ENCODE peak calls at places on chromosome 2, in nine cellular contexts. Q is keratinocyte, T is heart right ventricle, S is kidney, E is transverse colon, G is A549, V is IMR-90, U is WERI-Rb-1, A is Peyer's patch. I is an unnamed sample.

GRCh38 chr2:207616185-207616584 is 9.0 kb downstream of the METTL21A start:
- DNase-seq in Q (no peak), T (no peak), S (no peak), E (no peak), G (no peak), V (peak; percentile 80), U (no peak), A (no peak), I (peak; percentile 59)

GRCh38 chr2:71560286-71561011 is 107.1 kb downstream of the DYSF start:
- DNase-seq in Q (no peak), T (no peak), S (peak; percentile 54), E (no peak), G (no peak), V (no peak), U (no peak), A (no peak), I (no peak)

GRCh38 chr2:121293450-121294325 is 8.7 kb upstream of the TFCP2L1 start:
- DNase-seq in Q (no peak), T (peak; percentile 16), S (no peak), E (peak; percentile 90), G (no peak), V (no peak), U (no peak), A (peak; percentile 82), I (no peak)

GRCh38 chr2:191582355-191582754 is 95.6 kb upstream of the NABP1 start:
- DNase-seq in Q (peak; percentile 56), T (no peak), S (no peak), E (no peak), G (peak; percentile 12), V (peak; percentile 87), U (no peak), A (no peak), I (peak; percentile 77)

GRCh38 chr2:111134082-111134481 is 13.4 kb downstream of the BCL2L11 start:
- DNase-seq in Q (no peak), T (no peak), S (no peak), E (no peak), G (peak; percentile 15), V (no peak), U (no peak), A (no peak), I (no peak)

GRCh38 chr2:188142636-188143035 is 149.0 kb upstream of the GULP1 start:
- DNase-seq in Q (peak; percentile 21), T (no peak), S (no peak), E (no peak), G (no peak), V (peak; percentile 28), U (no peak), A (no peak), I (no peak)

GRCh38 chr2:12493031-12493513 is 223.7 kb upstream of the TRIB2 start:
- DNase-seq in Q (peak; percentile 48), T (peak; percentile 44), S (peak; percentile 45), E (no peak), G (no peak), V (peak; percentile 93), U (no peak), A (no peak), I (peak; percentile 92)

GRCh38 chr2:224042191-224042696 is 3.2 kb upstream of the SERPINE2 start:
- DNase-seq in Q (no peak), T (no peak), S (no peak), E (no peak), G (no peak), V (peak; percentile 38), U (no peak), A (no peak), I (no peak)

GRCh38 chr2:204109681-204110080 is 173.1 kb downstream of the ICOS start:
- DNase-seq in Q (no peak), T (no peak), S (no peak), E (no peak), G (no peak), V (no peak), U (no peak), A (no peak), I (no peak)

GRCh38 chr2:95391641-95392310 is 10.7 kb upstream of the FAHD2A start:
- DNase-seq in Q (no peak), T (no peak), S (no peak), E (no peak), G (no peak), V (no peak), U (no peak), A (peak; percentile 78), I (no peak)

GRCh38 chr2:58629720-58630119 is 388.6 kb upstream of the FANCL start:
- DNase-seq in Q (no peak), T (no peak), S (no peak), E (no peak), G (no peak), V (no peak), U (no peak), A (no peak), I (no peak)

GRCh38 chr2:161362568-161363166 is 53.4 kb upstream of the TBR1 start:
- DNase-seq in Q (no peak), T (no peak), S (no peak), E (no peak), G (no peak), V (no peak), U (no peak), A (no peak), I (no peak)

GRCh38 chr2:62524293-62524941 is 18.4 kb upstream of the TMEM17 start:
- DNase-seq in Q (no peak), T (no peak), S (no peak), E (no peak), G (no peak), V (no peak), U (no peak), A (no peak), I (no peak)

GRCh38 chr2:84849271-84849952 is 31.5 kb downstream of the TRABD2A start:
- DNase-seq in Q (no peak), T (no peak), S (no peak), E (no peak), G (no peak), V (peak; percentile 60), U (peak; percentile 15), A (no peak), I (no peak)

GRCh38 chr2:193963472-193964119 is 1693.4 kb upstream of the SLC39A10 start:
- DNase-seq in Q (no peak), T (no peak), S (no peak), E (no peak), G (no peak), V (no peak), U (peak; percentile 42), A (no peak), I (peak; percentile 15)

GRCh38 chr2:29189052-29189451 is 73.8 kb downstream of the CLIP4 start:
- DNase-seq in Q (no peak), T (no peak), S (no peak), E (no peak), G (no peak), V (no peak), U (no peak), A (no peak), I (no peak)
- H3K27ac ChIP-seq in Q (no peak overlapping the region), T (no peak overlapping the region), S (no peak overlapping the region), E (no peak overlapping the region), G (no peak overlapping the region), V (no peak overlapping the region), U (no peak overlapping the region), A (no peak overlapping the region), I (no peak overlapping the region)

GRCh38 chr2:176085861-176086771 is 2.4 kb upstream of the EVX2 start:
- DNase-seq in Q (no peak), T (peak; percentile 31), S (no peak), E (peak; percentile 49), G (no peak), V (peak; percentile 34), U (peak; percentile 67), A (peak; percentile 62), I (no peak)
- TF ChIP-seq CTCF in Q (peak; percentile 69), T (peak; percentile 62), S (peak; percentile 51), E (peak; percentile 39), G (peak; percentile 73), V (peak; percentile 60), U (peak; percentile 79), A (no peak), I (peak; percentile 64)

GRCh38 chr2:42906115-42906556 is 113.8 kb upstream of the HAAO start:
- DNase-seq in Q (no peak), T (no peak), S (no peak), E (no peak), G (no peak), V (no peak), U (no peak), A (no peak), I (no peak)

GRCh38 chr2:42904576-42904876 is 112.1 kb upstream of the HAAO start:
- DNase-seq in Q (no peak), T (no peak), S (no peak), E (no peak), G (no peak), V (no peak), U (no peak), A (no peak), I (no peak)

GRCh38 chr2:42902939-42903709 is 110.7 kb upstream of the HAAO start:
- DNase-seq in Q (no peak), T (no peak), S (no peak), E (no peak), G (no peak), V (no peak), U (no peak), A (no peak), I (no peak)

GRCh38 chr2:42905341-42906114 is 113.1 kb upstream of the HAAO start:
- DNase-seq in Q (no peak), T (peak; percentile 65), S (no peak), E (no peak), G (no peak), V (no peak), U (peak; percentile 21), A (no peak), I (no peak)

GRCh38 chr2:42903821-42904575 is 111.6 kb upstream of the HAAO start:
- DNase-seq in Q (no peak), T (no peak), S (no peak), E (no peak), G (no peak), V (no peak), U (peak; percentile 70), A (no peak), I (no peak)
- H3K27ac ChIP-seq in Q (no peak overlapping the region), T (peak overlapping the region; percentile 80), S (no peak overlapping the region), E (no peak overlapping the region), G (no peak overlapping the region), V (no peak overlapping the region), U (peak overlapping the region; percentile 62), A (peak overlapping the region; percentile 14), I (no peak overlapping the region)

GRCh38 chr2:106098081-106098480 is 96.0 kb downstream of the UXS1 start:
- DNase-seq in Q (no peak), T (no peak), S (no peak), E (no peak), G (no peak), V (no peak), U (peak; percentile 26), A (no peak), I (no peak)
- TF ChIP-seq CTCF in Q (peak; percentile 23), T (peak; percentile 53), S (peak; percentile 34), E (no peak), G (no peak), V (peak; percentile 18), U (peak; percentile 63), A (no peak), I (peak; percentile 73)

I was measured in brain microvascular endothelial cell.